ENCODE peak calls at places on chromosomes 4 and X, in four cellular contexts. B is K562, M is GM23338, Z is GM23248. U is an unnamed sample.

GRCh38 chr4:20252656-20253271 is 1.1 kb downstream of the SLIT2 start:
- DNase-seq in B (no peak), M (peak), Z (peak), U (peak)

GRCh38 chrX:124274438-124275166 is 57.9 kb upstream of the TEX13D start:
- DNase-seq in B (no peak), M (peak), Z (no peak), U (no peak)

GRCh38 chrX:6067600-6067999 is 161.1 kb downstream of the NLGN4X start:
- DNase-seq in B (no peak), M (no peak), Z (no peak), U (peak)

GRCh38 chr4:60992037-60992436 is 208.1 kb upstream of the ADGRL3 start:
- DNase-seq in B (no peak), M (no peak), Z (no peak), U (peak)

GRCh38 chrX:70421618-70422017 is 1.5 kb upstream of the GDPD2 start:
- DNase-seq in B (no peak), M (peak), Z (no peak), U (no peak)

GRCh38 chr4:126733301-126733700 is 899.5 kb upstream of the INTU start:
- DNase-seq in B (no peak), M (no peak), Z (peak), U (no peak)

GRCh38 chrX:109886122-109886761 is 116.7 kb upstream of the TMEM164 start:
- DNase-seq in B (peak), M (peak), Z (peak), U (no peak)

GRCh38 chr4:39469429-39470077 is 10.7 kb downstream of the LIAS start:
- DNase-seq in B (peak), M (peak), Z (peak), U (peak)

DNA sequence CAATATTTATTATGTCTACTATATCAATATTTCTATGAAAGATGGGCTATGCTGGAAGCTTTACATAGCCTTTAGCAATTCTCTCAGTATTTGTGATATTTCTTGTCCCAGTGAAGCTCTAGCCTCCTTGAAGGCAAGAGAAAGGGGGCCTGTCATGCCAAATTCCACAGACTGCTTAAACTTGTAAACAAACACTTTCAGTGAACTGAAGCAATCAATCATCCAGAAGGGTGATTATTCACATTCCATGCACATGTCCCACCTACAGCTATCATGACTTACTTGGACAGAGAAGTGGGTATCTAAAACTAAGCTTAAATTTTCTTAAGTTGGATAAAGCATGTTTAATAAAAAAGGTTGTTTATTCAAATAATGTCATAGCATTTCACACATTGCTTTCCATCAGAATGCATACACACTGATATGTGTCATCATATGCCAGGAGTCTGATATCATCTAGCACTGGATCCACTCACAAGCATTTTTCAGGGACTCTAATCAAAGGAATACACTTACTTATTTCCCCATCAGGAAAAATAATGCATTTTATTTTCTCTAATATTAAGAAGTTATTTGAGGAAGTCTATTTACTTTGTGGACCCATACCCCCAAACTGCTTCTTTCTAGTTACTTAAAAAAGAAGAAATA is 1.2 kb upstream of the FSTL5 start:
- DNase-seq in B (no peak), M (no peak), Z (no peak), U (peak)
- H3K4me3 ChIP-seq in B (no peak), M (peak), Z (no peak), U (peak)

GRCh38 chr4:186191266-186192067 is at the start of gene CYP4V2:
- DNase-seq in B (peak), M (peak), Z (peak), U (peak)
- H2AFZ ChIP-seq in B (peak), M (peak), Z (peak), U (peak)

DNA sequence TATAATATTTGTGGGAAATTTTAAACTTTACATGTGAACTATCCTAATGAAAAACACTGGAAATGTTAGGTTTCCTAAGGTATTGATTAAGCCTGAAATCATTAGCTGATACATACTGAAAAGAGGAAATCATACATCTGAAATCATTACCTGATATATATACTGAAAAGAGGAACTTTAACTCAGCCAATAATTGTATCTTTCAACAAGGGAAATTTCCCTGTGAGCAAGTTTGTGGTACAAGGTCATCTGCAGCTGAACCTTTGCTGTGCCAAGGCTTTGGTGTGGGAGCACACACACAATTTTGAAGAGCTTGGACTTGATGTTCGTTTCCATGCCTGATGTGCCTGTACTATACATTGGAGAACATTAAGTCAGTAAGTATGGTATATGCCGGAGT is 131.9 kb upstream of the USP9X start:
- DNase-seq in B (no peak), M (no peak), Z (no peak), U (no peak)
- H3K4me3 ChIP-seq in B (no peak), M (no peak), Z (no peak), U (no peak)

GRCh38 chr4:91111556-91111955 is 984.4 kb downstream of the CCSER1 start:
- DNase-seq in B (no peak), M (no peak), Z (no peak), U (no peak)

GRCh38 chr4:91116861-91117260 is 989.7 kb downstream of the CCSER1 start:
- DNase-seq in B (no peak), M (peak), Z (peak), U (peak)

GRCh38 chr4:91113130-91113706 is 986.0 kb downstream of the CCSER1 start:
- DNase-seq in B (no peak), M (peak), Z (peak), U (peak)

GRCh38 chr4:91118597-91118996 is 991.4 kb downstream of the CCSER1 start:
- DNase-seq in B (no peak), M (no peak), Z (no peak), U (no peak)

DNA sequence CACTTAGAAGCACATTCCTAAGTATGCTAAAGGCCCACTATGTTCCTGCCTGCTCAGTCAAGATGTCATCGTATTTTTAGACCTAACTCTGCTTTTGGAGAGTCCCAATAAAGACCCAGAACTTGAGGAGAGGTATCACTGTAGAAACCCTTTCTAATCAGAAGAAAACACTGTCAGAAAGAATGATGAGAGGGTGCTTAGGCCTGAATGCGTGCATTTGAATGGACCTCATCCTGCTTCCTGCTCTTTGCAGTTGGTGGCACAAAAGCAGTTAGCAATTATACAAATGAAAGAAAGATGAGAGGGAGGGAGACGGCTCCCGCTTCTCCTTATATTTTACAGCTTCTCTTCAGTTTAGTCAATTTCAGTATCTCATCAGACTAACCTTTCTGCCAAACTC is 987.2 kb downstream of the CCSER1 start:
- DNase-seq in B (no peak), M (peak), Z (no peak), U (no peak)
- H2AFZ ChIP-seq in B (no peak), M (peak), Z (no peak), U (no peak)

DNA sequence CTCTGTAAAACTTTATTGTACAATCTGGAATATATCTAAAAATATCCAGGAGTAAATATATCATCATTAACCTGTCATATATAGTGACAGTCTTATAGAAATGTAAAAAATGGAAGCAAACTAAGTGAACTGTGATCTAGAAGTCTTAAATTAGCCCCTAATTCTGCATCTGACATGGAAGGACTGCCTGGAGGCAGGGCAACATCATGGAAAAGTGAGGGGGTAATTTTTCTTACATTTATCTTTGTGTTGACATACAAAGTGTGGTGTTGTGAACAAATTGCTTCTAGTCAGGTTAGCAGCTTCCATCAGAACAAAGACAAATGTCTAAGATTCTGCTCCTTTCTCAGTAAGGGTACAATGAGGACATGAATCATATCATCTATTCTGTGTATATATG is 186.3 kb downstream of the C4orf33 start:
- DNase-seq in B (no peak), M (no peak), Z (no peak), U (no peak)
- H3K4me3 ChIP-seq in B (no peak), M (no peak), Z (no peak), U (no peak)

GRCh38 chr4:158782539-158783360 is 13.9 kb downstream of the FNIP2 start:
- DNase-seq in B (no peak), M (no peak), Z (peak), U (peak)
- H2AFZ ChIP-seq in B (no peak), M (no peak), Z (no peak), U (no peak)

DNA sequence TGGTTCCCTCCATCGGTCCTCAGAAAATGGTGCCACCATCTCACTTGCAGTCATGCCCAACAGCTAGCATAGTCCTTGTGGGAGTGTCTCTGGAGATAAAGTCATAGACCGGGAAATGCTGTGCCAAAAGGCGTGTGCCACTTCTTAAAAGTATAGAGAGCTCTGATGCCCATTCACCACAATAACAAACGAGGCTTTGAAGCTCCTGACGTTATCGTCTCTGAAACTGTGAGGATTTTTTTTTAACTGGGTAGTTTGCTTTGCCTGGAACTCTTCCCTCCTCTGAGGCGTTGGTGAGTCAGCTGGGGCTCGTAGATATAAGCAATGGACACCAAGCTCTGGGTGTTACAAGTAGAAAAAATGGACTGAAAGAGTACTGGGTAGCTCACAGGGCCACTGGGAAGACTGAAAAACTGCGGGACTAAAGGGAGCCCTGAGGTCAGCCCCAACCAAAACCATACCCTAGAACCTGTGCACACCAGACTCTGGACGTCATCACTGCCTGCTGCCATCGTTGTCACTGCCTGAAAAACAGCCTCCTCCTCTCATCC is 89.4 kb upstream of the TRIM2 start:
- DNase-seq in B (no peak), M (no peak), Z (peak), U (peak)
- H3K4me3 ChIP-seq in B (no peak), M (no peak), Z (no peak), U (no peak)

GRCh38 chrX:53320543-53321215 is 39.3 kb upstream of the IQSEC2 start:
- DNase-seq in B (peak), M (peak), Z (peak), U (no peak)
- H2AFZ ChIP-seq in B (no peak), M (no peak), Z (peak), U (peak)

GRCh38 chr4:4524364-4524763 is 17.5 kb downstream of the STX18 start:
- DNase-seq in B (no peak), M (peak), Z (peak), U (no peak)
- H3K4me3 ChIP-seq in B (no peak), M (no peak), Z (no peak), U (no peak)

U was measured in astrocyte.